ENCODE peak calls at places on chromosomes 12 and 14, in seven cellular contexts. U, H, V, I, S, B and K are unnamed samples.

GRCh38 chr12:108560321-108560721 is 652 bp downstream of the SART3 start:
- DNase-seq in V (no peak), U (peak), I (no peak), B (no peak), H (no peak), S (no peak), K (peak)

GRCh38 chr14:58535084-58535483 is 102.7 kb upstream of the DACT1 start:
- DNase-seq in U (peak), S (peak), B (no peak), V (no peak), H (no peak), I (no peak), K (peak)

GRCh38 chr12:54749191-54749818 is 101.1 kb upstream of the DCD start:
- DNase-seq in S (peak), B (peak), V (no peak), H (peak), U (peak), I (no peak), K (peak)

GRCh38 chr14:28671425-28671824 is 95.2 kb upstream of the FOXG1 start:
- DNase-seq in U (peak), S (no peak), I (no peak), H (no peak), B (no peak), V (no peak), K (peak)

GRCh38 chr12:77031745-77032144 is 33.6 kb downstream of the E2F7 start:
- DNase-seq in I (no peak), H (no peak), V (no peak), B (no peak), U (peak), S (no peak), K (peak)

GRCh38 chr12:12519599-12519998 is 43.1 kb downstream of the DUSP16 start:
- DNase-seq in U (no peak), B (no peak), S (no peak), I (no peak), H (no peak), V (no peak), K (no peak)

GRCh38 chr12:51407604-51408003 is 16.4 kb upstream of the GALNT6 start:
- DNase-seq in H (no peak), V (no peak), I (no peak), S (no peak), B (no peak), U (no peak), K (no peak)

GRCh38 chr12:75658826-75659823 is 147.7 kb upstream of the KRR1 start:
- DNase-seq in V (no peak), H (peak), S (no peak), U (peak), I (peak), B (no peak), K (peak)

GRCh38 chr12:106170285-106170684 is 31.5 kb upstream of the NUAK1 start:
- DNase-seq in V (no peak), I (no peak), U (peak), S (no peak), B (no peak), H (no peak), K (peak)

DNA sequence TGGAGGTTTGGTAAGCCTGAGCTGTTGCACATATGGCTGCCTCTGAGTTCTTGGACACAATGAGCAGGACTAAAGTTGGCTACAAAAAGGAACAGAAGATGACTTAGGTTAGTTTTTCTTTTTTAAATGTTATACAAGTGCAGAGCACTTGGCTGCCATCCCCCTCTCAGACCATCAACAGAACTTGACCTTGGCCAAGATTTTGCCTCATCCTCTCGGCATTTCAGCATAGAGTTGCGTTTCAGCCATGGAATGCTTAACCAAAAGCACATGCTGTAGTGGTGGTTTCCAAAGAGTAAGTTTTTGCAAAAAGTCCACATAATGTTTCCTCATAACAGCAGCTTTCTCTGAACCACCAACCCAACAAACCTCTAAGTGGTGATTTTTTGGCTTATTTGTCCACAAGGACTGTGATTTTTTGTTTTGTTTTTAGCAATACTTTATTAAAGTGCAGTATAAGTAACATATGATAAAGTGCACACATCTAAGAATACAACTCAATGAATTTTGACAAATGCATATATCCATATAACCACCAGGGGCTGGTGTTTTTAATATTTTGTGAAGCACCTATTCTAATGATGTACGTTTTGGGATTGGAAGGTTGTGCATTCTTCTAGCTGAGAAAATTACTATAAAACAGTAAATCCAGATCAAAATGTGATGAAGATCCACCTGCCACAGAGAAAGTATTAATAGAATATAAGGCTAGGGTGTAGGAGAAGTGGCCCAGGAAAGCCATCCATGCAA is 12.1 kb upstream of the GALNT16 start:
- DNase-seq in V (no peak), S (no peak), B (peak), H (no peak), U (peak), I (peak), K (peak)
- TF ChIP-seq CTCF in V (no peak), S (peak), B (no peak), H (no peak), U (peak), I (peak), K (peak)

GRCh38 chr14:50040401-50040775 is 76.0 kb downstream of the VCPKMT start:
- DNase-seq in V (no peak), S (no peak), B (no peak), I (no peak), U (peak), H (no peak), K (peak)

GRCh38 chr14:50038398-50039119 is 77.8 kb downstream of the VCPKMT start:
- DNase-seq in H (no peak), I (peak), U (peak), S (peak), B (peak), V (no peak), K (peak)

GRCh38 chr14:50039120-50039517 is 77.3 kb downstream of the VCPKMT start:
- DNase-seq in I (no peak), U (no peak), S (no peak), H (no peak), B (no peak), V (no peak), K (no peak)

GRCh38 chr14:50040905-50041465 is 75.4 kb downstream of the VCPKMT start:
- DNase-seq in S (no peak), U (no peak), B (no peak), I (no peak), V (no peak), H (no peak), K (no peak)

DNA sequence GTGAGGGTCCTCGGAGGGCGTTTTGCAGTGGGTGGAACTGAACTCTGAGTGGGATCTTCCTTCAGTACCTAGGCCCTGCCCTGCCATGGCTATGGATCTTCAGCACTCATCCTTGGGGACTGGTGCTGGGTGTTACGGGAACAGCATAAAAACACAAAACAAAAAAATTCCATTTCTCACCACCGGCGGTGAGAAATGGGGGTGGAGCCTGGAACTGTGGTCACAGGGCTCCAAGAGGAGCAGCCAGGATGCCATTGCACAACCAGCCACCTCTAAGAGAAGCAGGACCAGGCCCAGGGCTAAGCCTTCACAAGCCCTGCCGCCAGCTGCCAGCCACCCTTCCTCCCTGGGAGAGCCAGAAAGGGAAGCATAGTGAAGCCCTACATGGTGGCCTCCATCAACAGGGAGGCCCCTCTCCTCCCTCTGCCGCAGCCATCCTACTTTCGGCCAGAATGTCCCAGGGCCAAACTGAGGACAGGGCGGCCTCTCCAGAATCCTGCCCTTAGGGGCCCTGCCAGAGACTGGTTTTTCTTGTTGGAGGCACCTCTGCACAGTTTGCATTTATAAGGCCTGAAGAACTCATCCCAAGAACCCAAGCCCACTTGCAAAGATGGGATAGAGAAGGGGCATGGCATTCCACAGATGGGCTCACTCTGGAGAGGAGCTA is 76.5 kb downstream of the VCPKMT start:
- DNase-seq in B (peak), H (no peak), I (no peak), U (peak), S (no peak), V (peak), K (peak)
- H3K4me3 ChIP-seq in B (no peak), H (peak), I (no peak), U (no peak), S (no peak), V (no peak), K (no peak)

GRCh38 chr12:59086124-59086523 is 165.8 kb upstream of the LRIG3 start:
- DNase-seq in V (no peak), U (peak), S (no peak), B (no peak), H (no peak), I (no peak), K (no peak)

GRCh38 chr12:59088673-59089072 is 168.4 kb upstream of the LRIG3 start:
- DNase-seq in S (no peak), I (no peak), H (no peak), U (peak), V (no peak), B (no peak), K (peak)

GRCh38 chr12:59087691-59088090 is 167.4 kb upstream of the LRIG3 start:
- DNase-seq in V (no peak), U (no peak), I (no peak), H (no peak), B (no peak), S (no peak), K (no peak)

GRCh38 chr12:59085680-59086079 is 165.4 kb upstream of the LRIG3 start:
- DNase-seq in V (no peak), U (peak), S (no peak), I (no peak), H (no peak), B (no peak), K (no peak)

GRCh38 chr12:59087077-59087673 is 166.9 kb upstream of the LRIG3 start:
- DNase-seq in S (no peak), H (peak), B (no peak), V (no peak), I (no peak), U (no peak), K (peak)
- TF ChIP-seq CTCF in S (peak), H (peak), B (peak), V (peak), I (peak), U (peak), K (peak)

GRCh38 chr14:61323970-61324369 is 2.6 kb downstream of the PRKCH start:
- DNase-seq in U (no peak), H (no peak), S (no peak), I (no peak), B (no peak), V (no peak), K (no peak)

GRCh38 chr14:61321385-61322010 is at the start of gene PRKCH:
- DNase-seq in I (peak), V (peak), B (peak), S (peak), U (peak), H (peak), K (peak)

GRCh38 chr14:61320806-61321384 is 484 bp upstream of the PRKCH start:
- DNase-seq in S (no peak), H (no peak), U (no peak), I (peak), B (no peak), V (no peak), K (no peak)

GRCh38 chr14:61322011-61322798 is 826 bp downstream of the PRKCH start:
- DNase-seq in U (no peak), H (no peak), B (no peak), S (peak), I (peak), V (peak), K (no peak)

DNA sequence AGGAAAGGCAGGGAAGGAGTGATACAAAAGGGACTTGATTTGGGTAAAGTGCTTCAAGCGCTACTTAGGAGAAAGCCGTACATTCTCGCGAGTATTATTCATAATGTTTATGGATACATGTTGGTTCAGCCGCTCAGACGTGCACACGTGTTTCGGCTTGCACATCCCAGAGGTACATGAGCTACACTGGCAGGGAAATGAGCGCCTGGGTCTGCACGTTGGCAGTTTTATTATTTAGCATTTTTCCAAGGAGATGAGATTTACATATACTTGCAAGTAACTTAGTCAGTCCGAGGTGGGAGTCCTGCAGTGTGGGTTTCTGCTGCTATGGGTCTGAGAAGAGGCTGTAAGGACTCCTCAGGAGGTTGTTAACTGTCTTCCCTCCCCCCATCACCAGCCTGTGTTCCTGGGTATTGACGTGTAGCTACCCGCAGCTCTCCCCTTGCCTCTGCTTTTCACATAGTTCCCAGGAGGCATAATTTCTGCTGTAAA is 1.5 kb downstream of the PRKCH start:
- DNase-seq in I (no peak), B (no peak), H (peak), U (peak), S (peak), V (peak), K (peak)
- H3K4me3 ChIP-seq in I (peak), B (peak), H (peak), U (no peak), S (peak), V (peak), K (peak)